ENCODE peak calls at places on chromosomes 3 and 15, in ten cellular contexts. One of them, this sample, is unnamed.

GRCh38 chr3:129021140-129021551 is 20.0 kb downstream of the EFCC1 start:
- DNase-seq in astrocyte: peak
- DNase-seq in HCT116: no peak
- DNase-seq in MM.1S: no peak
- DNase-seq in mesendoderm: no peak
- DNase-seq in mesenchymal stem cell: peak
- DNase-seq in neural progenitor cell: no peak
- DNase-seq in fibroblast of lung: peak
- DNase-seq in GM23248: peak
- DNase-seq in H9: no peak
- DNase-seq in this sample: no peak

GRCh38 chr3:104578558-104578957 is 788.2 kb upstream of the ALCAM start:
- DNase-seq in astrocyte: no peak
- DNase-seq in HCT116: no peak
- DNase-seq in MM.1S: no peak
- DNase-seq in mesendoderm: peak
- DNase-seq in mesenchymal stem cell: no peak
- DNase-seq in neural progenitor cell: no peak
- DNase-seq in fibroblast of lung: no peak
- DNase-seq in GM23248: no peak
- DNase-seq in H9: peak
- DNase-seq in this sample: no peak

GRCh38 chr3:127836004-127836882 is 13.9 kb upstream of the MGLL start:
- DNase-seq in astrocyte: no peak
- DNase-seq in HCT116: no peak
- DNase-seq in MM.1S: peak
- DNase-seq in mesendoderm: no peak
- DNase-seq in mesenchymal stem cell: no peak
- DNase-seq in neural progenitor cell: no peak
- DNase-seq in fibroblast of lung: no peak
- DNase-seq in GM23248: no peak
- DNase-seq in H9: no peak
- DNase-seq in this sample: no peak

GRCh38 chr15:31005660-31006059 is 14.2 kb upstream of the MTMR10 start:
- DNase-seq in astrocyte: no peak
- DNase-seq in HCT116: no peak
- DNase-seq in MM.1S: no peak
- DNase-seq in mesendoderm: no peak
- DNase-seq in mesenchymal stem cell: no peak
- DNase-seq in neural progenitor cell: no peak
- DNase-seq in fibroblast of lung: no peak
- DNase-seq in GM23248: no peak
- DNase-seq in H9: no peak
- DNase-seq in this sample: no peak

GRCh38 chr3:192367616-192368015 is 359.7 kb downstream of the FGF12 start:
- DNase-seq in astrocyte: no peak
- DNase-seq in HCT116: no peak
- DNase-seq in MM.1S: no peak
- DNase-seq in mesendoderm: no peak
- DNase-seq in mesenchymal stem cell: no peak
- DNase-seq in neural progenitor cell: no peak
- DNase-seq in fibroblast of lung: no peak
- DNase-seq in GM23248: no peak
- DNase-seq in H9: no peak
- DNase-seq in this sample: no peak

GRCh38 chr3:123148772-123149171 is 53.0 kb upstream of the SEC22A start:
- DNase-seq in astrocyte: no peak
- DNase-seq in HCT116: no peak
- DNase-seq in MM.1S: no peak
- DNase-seq in mesendoderm: no peak
- DNase-seq in mesenchymal stem cell: no peak
- DNase-seq in neural progenitor cell: no peak
- DNase-seq in fibroblast of lung: no peak
- DNase-seq in GM23248: no peak
- DNase-seq in H9: no peak
- DNase-seq in this sample: peak

GRCh38 chr3:101685050-101685400 is 1.5 kb downstream of the RPL24 start:
- DNase-seq in astrocyte: no peak
- DNase-seq in HCT116: no peak
- DNase-seq in MM.1S: no peak
- DNase-seq in mesendoderm: no peak
- DNase-seq in mesenchymal stem cell: no peak
- DNase-seq in neural progenitor cell: no peak
- DNase-seq in fibroblast of lung: no peak
- DNase-seq in GM23248: no peak
- DNase-seq in H9: no peak
- DNase-seq in this sample: no peak

GRCh38 chr15:90427185-90427584 is 39.1 kb downstream of the IQGAP1 start:
- DNase-seq in astrocyte: no peak
- DNase-seq in HCT116: no peak
- DNase-seq in MM.1S: no peak
- DNase-seq in mesendoderm: no peak
- DNase-seq in mesenchymal stem cell: no peak
- DNase-seq in neural progenitor cell: no peak
- DNase-seq in fibroblast of lung: no peak
- DNase-seq in GM23248: no peak
- DNase-seq in H9: no peak
- DNase-seq in this sample: no peak

GRCh38 chr3:68919000-68919399 is 13.3 kb downstream of the TAFA4 start:
- DNase-seq in astrocyte: peak
- DNase-seq in HCT116: no peak
- DNase-seq in MM.1S: no peak
- DNase-seq in mesendoderm: peak
- DNase-seq in mesenchymal stem cell: peak
- DNase-seq in neural progenitor cell: peak
- DNase-seq in fibroblast of lung: peak
- DNase-seq in GM23248: peak
- DNase-seq in H9: peak
- DNase-seq in this sample: peak

GRCh38 chr3:66411436-66411835 is 89.4 kb downstream of the LRIG1 start:
- DNase-seq in astrocyte: no peak
- DNase-seq in HCT116: no peak
- DNase-seq in MM.1S: no peak
- DNase-seq in mesendoderm: peak
- DNase-seq in mesenchymal stem cell: no peak
- DNase-seq in neural progenitor cell: no peak
- DNase-seq in fibroblast of lung: no peak
- DNase-seq in GM23248: peak
- DNase-seq in H9: no peak
- DNase-seq in this sample: no peak

GRCh38 chr3:66414846-66415245 is 86.0 kb downstream of the LRIG1 start:
- DNase-seq in astrocyte: no peak
- DNase-seq in HCT116: no peak
- DNase-seq in MM.1S: no peak
- DNase-seq in mesendoderm: no peak
- DNase-seq in mesenchymal stem cell: no peak
- DNase-seq in neural progenitor cell: no peak
- DNase-seq in fibroblast of lung: no peak
- DNase-seq in GM23248: no peak
- DNase-seq in H9: no peak
- DNase-seq in this sample: no peak

GRCh38 chr3:66410976-66411375 is 89.8 kb downstream of the LRIG1 start:
- DNase-seq in astrocyte: no peak
- DNase-seq in HCT116: no peak
- DNase-seq in MM.1S: no peak
- DNase-seq in mesendoderm: no peak
- DNase-seq in mesenchymal stem cell: no peak
- DNase-seq in neural progenitor cell: no peak
- DNase-seq in fibroblast of lung: no peak
- DNase-seq in GM23248: no peak
- DNase-seq in H9: no peak
- DNase-seq in this sample: no peak

GRCh38 chr3:66412176-66412887 is 88.5 kb downstream of the LRIG1 start:
- DNase-seq in astrocyte: no peak
- DNase-seq in HCT116: no peak
- DNase-seq in MM.1S: no peak
- DNase-seq in mesendoderm: no peak
- DNase-seq in mesenchymal stem cell: no peak
- DNase-seq in neural progenitor cell: no peak
- DNase-seq in fibroblast of lung: no peak
- DNase-seq in GM23248: no peak
- DNase-seq in H9: no peak
- DNase-seq in this sample: no peak

GRCh38 chr3:66413151-66413751 is 87.6 kb downstream of the LRIG1 start:
- DNase-seq in astrocyte: peak
- DNase-seq in HCT116: no peak
- DNase-seq in MM.1S: no peak
- DNase-seq in mesendoderm: no peak
- DNase-seq in mesenchymal stem cell: peak
- DNase-seq in neural progenitor cell: no peak
- DNase-seq in fibroblast of lung: peak
- DNase-seq in GM23248: peak
- DNase-seq in H9: no peak
- DNase-seq in this sample: peak
- H3K9ac ChIP-seq in astrocyte: peak
- H3K9ac ChIP-seq in HCT116: no peak
- H3K9ac ChIP-seq in MM.1S: no peak
- H3K9ac ChIP-seq in mesendoderm: no peak
- H3K9ac ChIP-seq in mesenchymal stem cell: peak
- H3K9ac ChIP-seq in neural progenitor cell: no peak
- H3K9ac ChIP-seq in fibroblast of lung: no peak
- H3K9ac ChIP-seq in GM23248: peak
- H3K9ac ChIP-seq in H9: no peak
- H3K9ac ChIP-seq in this sample: no peak

GRCh38 chr15:63047792-63048114 is 5.2 kb downstream of the TPM1 start:
- DNase-seq in astrocyte: no peak
- DNase-seq in HCT116: no peak
- DNase-seq in MM.1S: no peak
- DNase-seq in mesendoderm: no peak
- DNase-seq in mesenchymal stem cell: no peak
- DNase-seq in neural progenitor cell: no peak
- DNase-seq in fibroblast of lung: no peak
- DNase-seq in GM23248: no peak
- DNase-seq in H9: no peak
- DNase-seq in this sample: no peak

GRCh38 chr15:63048986-63049665 is 6.6 kb downstream of the TPM1 start:
- DNase-seq in astrocyte: no peak
- DNase-seq in HCT116: no peak
- DNase-seq in MM.1S: peak
- DNase-seq in mesendoderm: peak
- DNase-seq in mesenchymal stem cell: peak
- DNase-seq in neural progenitor cell: peak
- DNase-seq in fibroblast of lung: peak
- DNase-seq in GM23248: peak
- DNase-seq in H9: peak
- DNase-seq in this sample: peak

GRCh38 chr15:63049747-63050439 is 7.3 kb downstream of the TPM1 start:
- DNase-seq in astrocyte: no peak
- DNase-seq in HCT116: no peak
- DNase-seq in MM.1S: no peak
- DNase-seq in mesendoderm: no peak
- DNase-seq in mesenchymal stem cell: peak
- DNase-seq in neural progenitor cell: no peak
- DNase-seq in fibroblast of lung: no peak
- DNase-seq in GM23248: peak
- DNase-seq in H9: no peak
- DNase-seq in this sample: no peak

GRCh38 chr15:63046927-63047760 is 4.6 kb downstream of the TPM1 start:
- DNase-seq in astrocyte: no peak
- DNase-seq in HCT116: no peak
- DNase-seq in MM.1S: no peak
- DNase-seq in mesendoderm: peak
- DNase-seq in mesenchymal stem cell: peak
- DNase-seq in neural progenitor cell: peak
- DNase-seq in fibroblast of lung: no peak
- DNase-seq in GM23248: peak
- DNase-seq in H9: no peak
- DNase-seq in this sample: no peak

GRCh38 chr15:63048115-63048985 is 5.8 kb downstream of the TPM1 start:
- DNase-seq in astrocyte: peak
- DNase-seq in HCT116: peak
- DNase-seq in MM.1S: peak
- DNase-seq in mesendoderm: peak
- DNase-seq in mesenchymal stem cell: peak
- DNase-seq in neural progenitor cell: peak
- DNase-seq in fibroblast of lung: peak
- DNase-seq in GM23248: peak
- DNase-seq in H9: peak
- DNase-seq in this sample: peak
- H3K9ac ChIP-seq in astrocyte: peak
- H3K9ac ChIP-seq in HCT116: peak
- H3K9ac ChIP-seq in MM.1S: peak
- H3K9ac ChIP-seq in mesendoderm: peak
- H3K9ac ChIP-seq in mesenchymal stem cell: peak
- H3K9ac ChIP-seq in neural progenitor cell: peak
- H3K9ac ChIP-seq in fibroblast of lung: peak
- H3K9ac ChIP-seq in GM23248: peak
- H3K9ac ChIP-seq in H9: peak
- H3K9ac ChIP-seq in this sample: peak

DNA sequence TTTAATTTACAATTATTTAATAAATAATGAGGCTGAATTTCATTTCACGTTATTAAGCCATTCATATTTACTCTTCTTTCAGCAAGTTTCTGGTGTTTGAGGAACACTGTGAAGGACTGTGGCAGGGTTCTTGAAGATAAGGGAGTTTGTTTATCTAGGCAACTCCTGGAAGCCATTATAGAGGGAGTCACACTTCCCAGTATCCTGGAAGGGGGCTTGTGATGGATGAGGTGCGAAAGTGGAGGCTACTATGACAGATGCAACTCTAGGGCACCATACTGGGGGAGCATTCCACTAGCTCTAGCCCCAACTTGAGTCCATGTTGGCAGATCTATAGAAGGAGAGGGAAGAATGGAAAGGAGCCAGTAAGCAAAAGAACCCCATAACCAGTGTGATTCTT is 14.4 kb downstream of the CNOT10 start:
- DNase-seq in astrocyte: no peak
- DNase-seq in HCT116: no peak
- DNase-seq in MM.1S: no peak
- DNase-seq in mesendoderm: peak
- DNase-seq in mesenchymal stem cell: no peak
- DNase-seq in neural progenitor cell: no peak
- DNase-seq in fibroblast of lung: no peak
- DNase-seq in GM23248: no peak
- DNase-seq in H9: no peak
- DNase-seq in this sample: no peak
- H3K9ac ChIP-seq in astrocyte: no peak
- H3K9ac ChIP-seq in HCT116: no peak
- H3K9ac ChIP-seq in MM.1S: no peak
- H3K9ac ChIP-seq in mesendoderm: no peak
- H3K9ac ChIP-seq in mesenchymal stem cell: no peak
- H3K9ac ChIP-seq in neural progenitor cell: no peak
- H3K9ac ChIP-seq in fibroblast of lung: no peak
- H3K9ac ChIP-seq in GM23248: no peak
- H3K9ac ChIP-seq in H9: no peak
- H3K9ac ChIP-seq in this sample: no peak

GRCh38 chr15:75661779-75662140 is 14.0 kb downstream of the SNX33 start:
- DNase-seq in astrocyte: no peak
- DNase-seq in HCT116: no peak
- DNase-seq in MM.1S: no peak
- DNase-seq in mesendoderm: no peak
- DNase-seq in mesenchymal stem cell: no peak
- DNase-seq in neural progenitor cell: no peak
- DNase-seq in fibroblast of lung: no peak
- DNase-seq in GM23248: no peak
- DNase-seq in H9: no peak
- DNase-seq in this sample: no peak
- H3K9ac ChIP-seq in astrocyte: peak
- H3K9ac ChIP-seq in HCT116: peak
- H3K9ac ChIP-seq in MM.1S: no peak
- H3K9ac ChIP-seq in mesendoderm: no peak
- H3K9ac ChIP-seq in mesenchymal stem cell: peak
- H3K9ac ChIP-seq in neural progenitor cell: no peak
- H3K9ac ChIP-seq in fibroblast of lung: peak
- H3K9ac ChIP-seq in GM23248: peak
- H3K9ac ChIP-seq in H9: no peak
- H3K9ac ChIP-seq in this sample: peak

GRCh38 chr15:101070024-101070423 is 150.9 kb downstream of the LRRK1 start:
- DNase-seq in astrocyte: no peak
- DNase-seq in HCT116: no peak
- DNase-seq in MM.1S: no peak
- DNase-seq in mesendoderm: no peak
- DNase-seq in mesenchymal stem cell: peak
- DNase-seq in neural progenitor cell: no peak
- DNase-seq in fibroblast of lung: no peak
- DNase-seq in GM23248: no peak
- DNase-seq in H9: no peak
- DNase-seq in this sample: no peak
- H3K9ac ChIP-seq in astrocyte: peak
- H3K9ac ChIP-seq in HCT116: no peak
- H3K9ac ChIP-seq in MM.1S: no peak
- H3K9ac ChIP-seq in mesendoderm: peak
- H3K9ac ChIP-seq in mesenchymal stem cell: peak
- H3K9ac ChIP-seq in neural progenitor cell: no peak
- H3K9ac ChIP-seq in fibroblast of lung: peak
- H3K9ac ChIP-seq in GM23248: peak
- H3K9ac ChIP-seq in H9: peak
- H3K9ac ChIP-seq in this sample: peak